ENCODE peak calls at places on chromosomes 1 and 21, in five cellular contexts. U is NCI-H1105, I is mesothelial cell of epicardium, K is kidney epithelial cell, S is heart left ventricle. H is an unnamed sample.

GRCh38 chr1:195754297-195754696 is 853.9 kb downstream of the KCNT2 start:
- DNase-seq in U (no peak), S (no peak), K (no peak), I (no peak), H (no peak)

GRCh38 chr1:31764307-31765040 is at the start of gene ADGRB2:
- DNase-seq in K (no peak), S (no peak), U (peak), I (no peak), H (peak)

GRCh38 chr1:162135271-162135775 is 65.8 kb downstream of the NOS1AP start:
- DNase-seq in I (no peak), S (no peak), U (no peak), K (no peak), H (no peak)

GRCh38 chr1:222522105-222522915 is 25.6 kb downstream of the HHIPL2 start:
- DNase-seq in I (no peak), K (no peak), S (no peak), U (no peak), H (no peak)

GRCh38 chr1:201191723-201192477 is 1.3 kb downstream of the IGFN1 start:
- DNase-seq in U (no peak), S (no peak), I (no peak), K (peak), H (peak)

GRCh38 chr1:240417317-240417716 is 194.6 kb downstream of the GREM2 start:
- DNase-seq in I (no peak), K (no peak), U (no peak), S (no peak), H (no peak)

GRCh38 chr1:10339815-10340214 is 59.0 kb upstream of the PGD start:
- DNase-seq in K (peak), S (peak), U (no peak), I (peak), H (no peak)

GRCh38 chr21:33980276-33980916 is 64.8 kb upstream of the ATP5PO start:
- DNase-seq in I (no peak), S (no peak), K (no peak), U (no peak), H (no peak)

GRCh38 chr1:155184835-155185782 is 11.5 kb downstream of the TRIM46 start:
- DNase-seq in I (no peak), U (no peak), S (peak), K (no peak), H (peak)

GRCh38 chr1:226108935-226109828 is 46.7 kb downstream of the H3-3A start:
- DNase-seq in U (no peak), I (no peak), K (no peak), S (peak), H (peak)

GRCh38 chr21:44421901-44422840 is 33.1 kb upstream of the LRRC3 start:
- DNase-seq in K (no peak), I (no peak), S (no peak), U (no peak), H (peak)

GRCh38 chr1:156746716-156747631 is 4.5 kb downstream of the HDGF start:
- DNase-seq in U (peak), I (peak), K (no peak), S (peak), H (peak)

GRCh38 chr1:164726235-164726634 is 167.3 kb downstream of the PBX1 start:
- DNase-seq in S (no peak), U (no peak), I (no peak), K (no peak), H (no peak)

GRCh38 chr1:226457307-226457712 is 49.4 kb upstream of the PARP1 start:
- DNase-seq in S (no peak), U (no peak), I (no peak), K (no peak), H (no peak)

GRCh38 chr1:174451408-174451807 is 3.6 kb downstream of the GPR52 start:
- DNase-seq in S (no peak), I (no peak), U (no peak), K (no peak), H (no peak)

GRCh38 chr21:42431196-42431595 is 27.5 kb downstream of the UBASH3A start:
- DNase-seq in S (no peak), I (no peak), K (no peak), U (no peak), H (no peak)

GRCh38 chr1:116075981-116076380 is 35.2 kb upstream of the MAB21L3 start:
- DNase-seq in U (no peak), S (no peak), K (no peak), I (no peak), H (no peak)

H was measured in left lung.